ENCODE peak calls at places on chromosome 16, in nine cellular contexts. I, Y, D, R, C, P, N, J and M are unnamed samples.

GRCh38 chr16:74606521-74607309 is at the start of gene GLG1:
- DNase-seq in I (peak; percentile 89), Y (peak; percentile 98), D (peak; percentile 80), R (peak; percentile 87), C (peak; percentile 93), P (peak; percentile 90), N (peak; percentile 88), J (peak; percentile 85), M (peak; percentile 72)

GRCh38 chr16:27179500-27180072 is 23.7 kb upstream of the KDM8 start:
- DNase-seq in I (peak; percentile 91), Y (peak; percentile 79), D (peak; percentile 2), R (peak; percentile 76), C (peak; percentile 86), P (peak; percentile 60), N (peak; percentile 79), J (no peak), M (peak; percentile 64)

GRCh38 chr16:88283596-88283995 is 99.2 kb upstream of the ZNF469 start:
- DNase-seq in I (no peak), Y (no peak), D (no peak), R (no peak), C (no peak), P (no peak), N (no peak), J (no peak), M (no peak)

GRCh38 chr16:87067890-87068289 is 249.3 kb downstream of the C16orf95 start:
- DNase-seq in I (no peak), Y (no peak), D (no peak), R (no peak), C (no peak), P (no peak), N (no peak), J (no peak), M (no peak)

GRCh38 chr16:2663553-2664521 is 18.5 kb upstream of the KCTD5 start:
- DNase-seq in I (no peak), Y (peak; percentile 71), D (no peak), R (peak; percentile 56), C (peak; percentile 16), P (no peak), N (peak; percentile 40), J (no peak), M (no peak)

GRCh38 chr16:88642881-88643545 is 4.6 kb downstream of the IL17C start:
- DNase-seq in I (no peak), Y (no peak), D (no peak), R (no peak), C (no peak), P (no peak), N (no peak), J (no peak), M (no peak)

GRCh38 chr16:85361441-85362118 is 249.3 kb upstream of the CIBAR2 start:
- DNase-seq in I (peak; percentile 96), Y (no peak), D (no peak), R (no peak), C (no peak), P (no peak), N (no peak), J (no peak), M (no peak)

GRCh38 chr16:79897444-79898146 is 297.1 kb upstream of the MAF start:
- DNase-seq in I (no peak), Y (no peak), D (no peak), R (no peak), C (no peak), P (no peak), N (no peak), J (peak; percentile 86), M (peak; percentile 34)

GRCh38 chr16:52553322-52553721 is 6.4 kb upstream of the TOX3 start:
- DNase-seq in I (no peak), Y (no peak), D (no peak), R (no peak), C (no peak), P (no peak), N (no peak), J (no peak), M (no peak)

GRCh38 chr16:57956924-57957323 is 14.0 kb downstream of the CNGB1 start:
- DNase-seq in I (no peak), Y (no peak), D (no peak), R (no peak), C (no peak), P (no peak), N (no peak), J (no peak), M (no peak)

GRCh38 chr16:20867585-20867984 is 32.6 kb downstream of the DCUN1D3 start:
- DNase-seq in I (no peak), Y (peak; percentile 68), D (no peak), R (no peak), C (no peak), P (peak; percentile 49), N (no peak), J (no peak), M (no peak)

GRCh38 chr16:52597772-52598483 is 51.0 kb upstream of the TOX3 start:
- DNase-seq in I (peak; percentile 63), Y (no peak), D (no peak), R (no peak), C (no peak), P (no peak), N (no peak), J (peak; percentile 39), M (no peak)

GRCh38 chr16:76653390-76654026 is 376.3 kb downstream of the CNTNAP4 start:
- DNase-seq in I (peak; percentile 15), Y (peak; percentile 48), D (no peak), R (no peak), C (peak; percentile 37), P (peak; percentile 79), N (no peak), J (peak; percentile 70), M (peak; percentile 22)

GRCh38 chr16:79339863-79340262 is 260.7 kb downstream of the MAF start:
- DNase-seq in I (no peak), Y (no peak), D (no peak), R (no peak), C (no peak), P (no peak), N (no peak), J (no peak), M (no peak)

GRCh38 chr16:88012360-88012759 is 61.1 kb downstream of the BANP start:
- DNase-seq in I (no peak), Y (no peak), D (no peak), R (no peak), C (no peak), P (no peak), N (no peak), J (no peak), M (no peak)

GRCh38 chr16:19810817-19811731 is 73.6 kb downstream of the GPRC5B start:
- DNase-seq in I (no peak), Y (peak; percentile 61), D (no peak), R (no peak), C (no peak), P (peak; percentile 22), N (no peak), J (peak; percentile 18), M (no peak)

GRCh38 chr16:76386784-76387183 is 109.6 kb downstream of the CNTNAP4 start:
- DNase-seq in I (no peak), Y (no peak), D (no peak), R (no peak), C (no peak), P (peak; percentile 94), N (no peak), J (no peak), M (no peak)

GRCh38 chr16:77077523-77077922 is 113.5 kb upstream of the MON1B start:
- DNase-seq in I (no peak), Y (no peak), D (no peak), R (no peak), C (no peak), P (no peak), N (no peak), J (no peak), M (no peak)

GRCh38 chr16:11639925-11640899 is 28.0 kb upstream of the SNN start:
- DNase-seq in I (peak; percentile 91), Y (peak; percentile 99), D (peak; percentile 18), R (no peak), C (peak; percentile 48), P (peak; percentile 97), N (no peak), J (peak; percentile 78), M (no peak)

GRCh38 chr16:58644765-58645487 is 15.3 kb upstream of the CNOT1 start:
- DNase-seq in I (no peak), Y (no peak), D (no peak), R (no peak), C (no peak), P (peak; percentile 46), N (no peak), J (no peak), M (no peak)

GRCh38 chr16:76970087-76970744 is 220.8 kb upstream of the MON1B start:
- DNase-seq in I (no peak), Y (no peak), D (no peak), R (no peak), C (no peak), P (peak; percentile 45), N (no peak), J (peak; percentile 1), M (no peak)

GRCh38 chr16:57533618-57534336 is 2.6 kb downstream of the CCDC102A start:
- DNase-seq in I (no peak), Y (peak; percentile 21), D (no peak), R (no peak), C (no peak), P (no peak), N (peak; percentile 46), J (no peak), M (no peak)